ENCODE peak calls at places on chromosomes 2 and 18, in seven cellular contexts. One of them, this sample, is unnamed.

GRCh38 chr2:188522517-188522916 is 230.8 kb downstream of the GULP1 start:
- DNase-seq in A549: no peak
- DNase-seq in uterus: no peak
- DNase-seq in erythroblast: no peak
- DNase-seq in Peyer's patch: no peak
- DNase-seq in GM12891: no peak
- DNase-seq in IMR-90: peak; percentile 10
- DNase-seq in this sample: no peak

GRCh38 chr2:47023332-47023731 is 107.7 kb upstream of the MCFD2 start:
- DNase-seq in A549: no peak
- DNase-seq in uterus: no peak
- DNase-seq in erythroblast: no peak
- DNase-seq in Peyer's patch: no peak
- DNase-seq in GM12891: no peak
- DNase-seq in IMR-90: no peak
- DNase-seq in this sample: no peak

GRCh38 chr2:160157861-160158813 is 41.9 kb downstream of the ITGB6 start:
- DNase-seq in A549: no peak
- DNase-seq in uterus: no peak
- DNase-seq in erythroblast: no peak
- DNase-seq in Peyer's patch: no peak
- DNase-seq in GM12891: no peak
- DNase-seq in IMR-90: peak; percentile 37
- DNase-seq in this sample: no peak

GRCh38 chr2:100921685-100922161 is 80.4 kb upstream of the RPL31 start:
- DNase-seq in A549: no peak
- DNase-seq in uterus: no peak
- DNase-seq in erythroblast: peak; percentile 87
- DNase-seq in Peyer's patch: no peak
- DNase-seq in GM12891: no peak
- DNase-seq in IMR-90: peak; percentile 88
- DNase-seq in this sample: no peak

GRCh38 chr2:72278046-72278445 is 130.4 kb upstream of the CYP26B1 start:
- DNase-seq in A549: peak; percentile 46
- DNase-seq in uterus: no peak
- DNase-seq in erythroblast: no peak
- DNase-seq in Peyer's patch: no peak
- DNase-seq in GM12891: no peak
- DNase-seq in IMR-90: peak; percentile 79
- DNase-seq in this sample: no peak

GRCh38 chr18:46843372-46843771 is 73.9 kb downstream of the PIAS2 start:
- DNase-seq in A549: no peak
- DNase-seq in uterus: no peak
- DNase-seq in erythroblast: no peak
- DNase-seq in Peyer's patch: no peak
- DNase-seq in GM12891: no peak
- DNase-seq in IMR-90: no peak
- DNase-seq in this sample: no peak

GRCh38 chr2:63654959-63655358 is 66.2 kb downstream of the MDH1 start:
- DNase-seq in A549: no peak
- DNase-seq in uterus: no peak
- DNase-seq in erythroblast: no peak
- DNase-seq in Peyer's patch: no peak
- DNase-seq in GM12891: peak; percentile 20
- DNase-seq in IMR-90: no peak
- DNase-seq in this sample: no peak

GRCh38 chr2:164073053-164073757 is 337.4 kb upstream of the FIGN start:
- DNase-seq in A549: no peak
- DNase-seq in uterus: no peak
- DNase-seq in erythroblast: no peak
- DNase-seq in Peyer's patch: no peak
- DNase-seq in GM12891: no peak
- DNase-seq in IMR-90: no peak
- DNase-seq in this sample: no peak

GRCh38 chr2:48471048-48471474 is 58.9 kb upstream of the STON1 start:
- DNase-seq in A549: peak; percentile 79
- DNase-seq in uterus: peak; percentile 40
- DNase-seq in erythroblast: peak; percentile 4
- DNase-seq in Peyer's patch: no peak
- DNase-seq in GM12891: no peak
- DNase-seq in IMR-90: peak; percentile 78
- DNase-seq in this sample: peak; percentile 68

GRCh38 chr18:71541643-71542042 is 1002.5 kb downstream of the CBLN2 start:
- DNase-seq in A549: no peak
- DNase-seq in uterus: no peak
- DNase-seq in erythroblast: no peak
- DNase-seq in Peyer's patch: no peak
- DNase-seq in GM12891: no peak
- DNase-seq in IMR-90: no peak
- DNase-seq in this sample: no peak

GRCh38 chr2:17706845-17707244 is 46.8 kb downstream of the SMC6 start:
- DNase-seq in A549: no peak
- DNase-seq in uterus: no peak
- DNase-seq in erythroblast: no peak
- DNase-seq in Peyer's patch: no peak
- DNase-seq in GM12891: no peak
- DNase-seq in IMR-90: no peak
- DNase-seq in this sample: no peak

GRCh38 chr18:45951021-45951714 is 16.0 kb downstream of the EPG5 start:
- DNase-seq in A549: peak; percentile 16
- DNase-seq in uterus: no peak
- DNase-seq in erythroblast: no peak
- DNase-seq in Peyer's patch: no peak
- DNase-seq in GM12891: no peak
- DNase-seq in IMR-90: peak; percentile 90
- DNase-seq in this sample: no peak

GRCh38 chr2:3316456-3317276 is 61.0 kb downstream of the EIPR1 start:
- DNase-seq in A549: no peak
- DNase-seq in uterus: no peak
- DNase-seq in erythroblast: no peak
- DNase-seq in Peyer's patch: no peak
- DNase-seq in GM12891: no peak
- DNase-seq in IMR-90: no peak
- DNase-seq in this sample: no peak

GRCh38 chr18:63971320-63972071 is 1.6 kb downstream of the SERPINB8 start:
- DNase-seq in A549: no peak
- DNase-seq in uterus: no peak
- DNase-seq in erythroblast: no peak
- DNase-seq in Peyer's patch: no peak
- DNase-seq in GM12891: no peak
- DNase-seq in IMR-90: no peak
- DNase-seq in this sample: no peak

GRCh38 chr18:58754544-58755068 is 83.3 kb downstream of the MALT1 start:
- DNase-seq in A549: no peak
- DNase-seq in uterus: no peak
- DNase-seq in erythroblast: no peak
- DNase-seq in Peyer's patch: no peak
- DNase-seq in GM12891: no peak
- DNase-seq in IMR-90: no peak
- DNase-seq in this sample: peak; percentile 30
- TF ChIP-seq POLR2A in A549: no peak
- TF ChIP-seq POLR2A in uterus: no peak
- TF ChIP-seq POLR2A in erythroblast: no peak
- TF ChIP-seq POLR2A in Peyer's patch: no peak
- TF ChIP-seq POLR2A in GM12891: no peak
- TF ChIP-seq POLR2A in IMR-90: no peak
- TF ChIP-seq POLR2A in this sample: no peak

GRCh38 chr2:239319261-239319661 is 81.6 kb downstream of the HDAC4 start:
- DNase-seq in A549: no peak
- DNase-seq in uterus: peak; percentile 70
- DNase-seq in erythroblast: peak; percentile 67
- DNase-seq in Peyer's patch: no peak
- DNase-seq in GM12891: no peak
- DNase-seq in IMR-90: peak; percentile 18
- DNase-seq in this sample: no peak

GRCh38 chr2:239318091-239318725 is 82.6 kb downstream of the HDAC4 start:
- DNase-seq in A549: no peak
- DNase-seq in uterus: peak; percentile 15
- DNase-seq in erythroblast: peak; percentile 15
- DNase-seq in Peyer's patch: no peak
- DNase-seq in GM12891: no peak
- DNase-seq in IMR-90: no peak
- DNase-seq in this sample: no peak

GRCh38 chr2:239318790-239319189 is 82.0 kb downstream of the HDAC4 start:
- DNase-seq in A549: no peak
- DNase-seq in uterus: peak; percentile 41
- DNase-seq in erythroblast: no peak
- DNase-seq in Peyer's patch: no peak
- DNase-seq in GM12891: no peak
- DNase-seq in IMR-90: peak; percentile 20
- DNase-seq in this sample: no peak

GRCh38 chr2:239315308-239315707 is 85.5 kb downstream of the HDAC4 start:
- DNase-seq in A549: no peak
- DNase-seq in uterus: peak; percentile 9
- DNase-seq in erythroblast: no peak
- DNase-seq in Peyer's patch: no peak
- DNase-seq in GM12891: no peak
- DNase-seq in IMR-90: no peak
- DNase-seq in this sample: no peak

DNA sequence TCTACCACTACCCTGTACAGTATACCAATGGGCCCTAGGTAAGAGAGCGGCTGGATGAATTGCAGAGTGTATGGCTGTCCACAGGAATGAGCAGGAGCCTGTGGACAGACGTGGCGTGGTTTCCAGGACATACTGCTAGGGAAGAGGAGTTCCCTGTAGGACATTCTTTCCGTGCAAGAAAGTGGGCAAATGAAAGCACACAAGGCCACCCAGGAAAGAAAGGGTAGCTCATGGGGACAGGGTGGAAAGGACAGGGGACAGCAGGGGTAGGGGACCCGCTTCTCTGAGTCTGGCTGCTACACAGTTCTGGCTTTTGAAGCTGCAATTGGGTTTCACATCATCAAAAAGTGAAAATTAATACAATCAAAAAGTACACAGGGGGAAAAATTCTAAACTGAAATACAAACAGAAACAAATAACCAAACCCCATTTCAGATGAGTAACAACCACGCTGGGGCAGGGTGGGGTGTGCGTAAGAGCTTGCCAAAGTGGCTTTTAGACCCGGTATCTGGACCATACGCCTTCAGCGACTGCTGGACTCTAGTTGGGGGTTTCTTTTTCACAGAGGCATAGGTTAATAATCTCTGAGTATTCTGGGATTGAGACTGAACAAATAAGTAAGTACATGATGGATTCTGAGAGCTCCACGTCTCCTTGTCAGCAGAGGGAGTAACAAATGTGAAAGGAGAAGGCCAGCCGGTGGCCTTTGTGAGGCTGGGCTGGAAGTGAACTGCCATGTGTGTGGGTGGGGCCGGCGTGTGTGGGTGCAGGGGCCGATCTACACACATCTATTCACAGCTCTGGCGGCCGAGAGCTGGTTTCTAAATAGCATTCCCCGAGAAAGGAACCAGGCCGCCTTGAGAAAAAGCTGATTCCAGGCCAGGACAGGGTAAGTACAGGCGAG is 84.0 kb downstream of the HDAC4 start:
- DNase-seq in A549: no peak
- DNase-seq in uterus: peak; percentile 65
- DNase-seq in erythroblast: peak; percentile 42
- DNase-seq in Peyer's patch: no peak
- DNase-seq in GM12891: no peak
- DNase-seq in IMR-90: peak; percentile 41
- DNase-seq in this sample: no peak
- TF ChIP-seq POLR2A in A549: no peak
- TF ChIP-seq POLR2A in uterus: no peak
- TF ChIP-seq POLR2A in erythroblast: no peak
- TF ChIP-seq POLR2A in Peyer's patch: no peak
- TF ChIP-seq POLR2A in GM12891: no peak
- TF ChIP-seq POLR2A in IMR-90: no peak
- TF ChIP-seq POLR2A in this sample: no peak

GRCh38 chr18:3264362-3264761 is 2.4 kb downstream of the MYL12B start:
- DNase-seq in A549: peak; percentile 30
- DNase-seq in uterus: no peak
- DNase-seq in erythroblast: peak; percentile 40
- DNase-seq in Peyer's patch: no peak
- DNase-seq in GM12891: no peak
- DNase-seq in IMR-90: peak; percentile 42
- DNase-seq in this sample: no peak

GRCh38 chr18:3261393-3262233 is at the start of gene MYL12B:
- DNase-seq in A549: peak; percentile 82
- DNase-seq in uterus: peak; percentile 69
- DNase-seq in erythroblast: peak; percentile 92
- DNase-seq in Peyer's patch: peak; percentile 77
- DNase-seq in GM12891: peak; percentile 71
- DNase-seq in IMR-90: peak; percentile 68
- DNase-seq in this sample: peak; percentile 70

GRCh38 chr18:3265564-3266033 is 3.7 kb downstream of the MYL12B start:
- DNase-seq in A549: no peak
- DNase-seq in uterus: no peak
- DNase-seq in erythroblast: peak; percentile 28
- DNase-seq in Peyer's patch: no peak
- DNase-seq in GM12891: no peak
- DNase-seq in IMR-90: peak; percentile 75
- DNase-seq in this sample: no peak

GRCh38 chr18:3261035-3261392 is 919 bp upstream of the MYL12B start:
- DNase-seq in A549: no peak
- DNase-seq in uterus: no peak
- DNase-seq in erythroblast: no peak
- DNase-seq in Peyer's patch: no peak
- DNase-seq in GM12891: no peak
- DNase-seq in IMR-90: no peak
- DNase-seq in this sample: no peak

DNA sequence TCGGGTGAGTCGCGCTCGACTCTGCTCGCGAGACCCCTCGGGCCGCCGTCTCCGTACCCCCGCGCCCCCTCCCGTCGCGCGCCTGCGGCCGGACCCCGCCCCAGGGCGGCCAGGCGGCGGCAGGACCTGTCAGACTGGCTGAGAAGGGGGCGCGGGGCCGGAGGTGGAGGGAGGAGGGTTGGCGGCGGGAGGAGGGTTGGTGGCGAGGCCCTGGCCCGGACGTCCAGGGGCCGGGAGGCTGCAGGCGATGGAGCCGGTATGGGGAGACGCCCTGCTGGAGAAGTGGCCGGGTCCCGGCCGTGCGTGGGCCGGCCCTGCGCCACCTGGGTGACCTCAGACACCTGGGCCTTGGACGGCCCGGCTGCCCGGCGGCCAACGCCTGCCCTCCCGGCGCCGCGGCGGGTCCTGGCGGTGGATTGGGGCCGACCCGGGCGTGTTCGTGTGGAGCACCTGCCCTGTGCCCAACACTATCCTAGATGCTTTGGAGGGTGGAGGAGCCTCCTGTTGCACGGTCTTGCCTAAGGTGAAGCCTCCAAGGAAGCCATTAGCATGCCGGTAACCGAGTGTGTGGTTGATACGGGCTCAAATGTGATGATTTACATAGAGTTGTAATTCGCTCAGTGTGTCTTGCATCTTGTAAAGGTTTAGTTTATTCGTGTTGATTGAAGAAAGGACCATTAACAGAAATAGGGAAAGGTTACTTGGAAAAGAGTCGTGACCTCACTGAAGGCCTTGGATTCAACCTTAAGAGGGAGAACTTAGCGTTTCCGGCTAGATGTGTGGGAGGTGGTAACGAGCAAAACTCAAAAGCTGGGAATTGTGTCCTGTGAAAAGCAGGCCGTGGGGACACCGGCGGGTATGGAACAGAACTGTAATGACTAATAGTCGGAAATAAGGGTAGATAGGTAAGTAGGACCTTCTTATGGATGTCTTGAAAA is 570 bp downstream of the MYL12B start:
- DNase-seq in A549: peak; percentile 42
- DNase-seq in uterus: no peak
- DNase-seq in erythroblast: peak; percentile 71
- DNase-seq in Peyer's patch: no peak
- DNase-seq in GM12891: no peak
- DNase-seq in IMR-90: no peak
- DNase-seq in this sample: no peak
- TF ChIP-seq POLR2A in A549: no peak
- TF ChIP-seq POLR2A in uterus: no peak
- TF ChIP-seq POLR2A in erythroblast: no peak
- TF ChIP-seq POLR2A in Peyer's patch: no peak
- TF ChIP-seq POLR2A in GM12891: no peak
- TF ChIP-seq POLR2A in IMR-90: no peak
- TF ChIP-seq POLR2A in this sample: no peak

GRCh38 chr2:197708331-197708730 is 3.2 kb downstream of the MARS2 start:
- DNase-seq in A549: no peak
- DNase-seq in uterus: no peak
- DNase-seq in erythroblast: no peak
- DNase-seq in Peyer's patch: no peak
- DNase-seq in GM12891: no peak
- DNase-seq in IMR-90: peak; percentile 80
- DNase-seq in this sample: no peak
- TF ChIP-seq POLR2A in A549: no peak
- TF ChIP-seq POLR2A in uterus: no peak
- TF ChIP-seq POLR2A in erythroblast: no peak
- TF ChIP-seq POLR2A in Peyer's patch: no peak
- TF ChIP-seq POLR2A in GM12891: no peak
- TF ChIP-seq POLR2A in IMR-90: no peak
- TF ChIP-seq POLR2A in this sample: no peak